ENCODE peak calls at places on chromosomes 12 and 14, in five cellular contexts. A, Q, Y, M and L are unnamed samples.

GRCh38 chr14:105376521-105377440 is 21.6 kb upstream of the TEX22 start:
- DNase-seq in Y (no peak), A (no peak), Q (no peak), M (no peak), L (no peak)

GRCh38 chr12:51218607-51219161 is 822 bp upstream of the POU6F1 start:
- DNase-seq in Y (peak; percentile 37), Q (no peak), M (no peak), A (peak; percentile 41), L (no peak)

GRCh38 chr12:78002878-78003277 is 172.2 kb downstream of the NAV3 start:
- DNase-seq in Q (no peak), M (peak; percentile 20), A (peak; percentile 75), Y (peak; percentile 6), L (no peak)

GRCh38 chr12:124915249-124916236 is 1.1 kb upstream of the UBC start:
- DNase-seq in A (peak; percentile 73), Y (peak; percentile 86), M (peak; percentile 79), Q (no peak), L (no peak)

GRCh38 chr12:51846911-51847829 is 1.3 kb downstream of the FIGNL2 start:
- DNase-seq in Y (no peak), M (peak; percentile 46), A (peak; percentile 45), Q (peak; percentile 63), L (no peak)

GRCh38 chr14:92323916-92324818 is 1.2 kb downstream of the SLC24A4 start:
- DNase-seq in M (no peak), Y (no peak), A (no peak), Q (peak; percentile 23), L (no peak)

GRCh38 chr12:126784328-126784921 is 1482.5 kb upstream of the TMEM132C start:
- DNase-seq in M (peak; percentile 74), A (peak; percentile 23), Y (peak; percentile 55), Q (peak; percentile 6), L (no peak)

GRCh38 chr14:61113561-61113960 is 132.5 kb downstream of the SLC38A6 start:
- DNase-seq in Q (no peak), A (no peak), Y (no peak), M (no peak), L (no peak)

GRCh38 chr12:108131657-108132126 is 2.6 kb downstream of the WSCD2 start:
- DNase-seq in Y (no peak), Q (no peak), M (no peak), A (peak; percentile 68), L (no peak)

GRCh38 chr12:128322341-128322740 is 55.4 kb downstream of the TMEM132C start:
- DNase-seq in A (peak; percentile 74), Y (no peak), Q (no peak), M (no peak), L (no peak)

GRCh38 chr14:54317396-54317795 is 79.4 kb upstream of the CDKN3 start:
- DNase-seq in A (no peak), M (no peak), Y (no peak), Q (no peak), L (no peak)

GRCh38 chr12:3281588-3282150 is 204.5 kb downstream of the TSPAN9 start:
- DNase-seq in M (no peak), A (no peak), Y (no peak), Q (no peak), L (no peak)

GRCh38 chr14:61736751-61737150 is 25.5 kb upstream of the SNAPC1 start:
- DNase-seq in Q (no peak), Y (no peak), M (peak; percentile 33), A (no peak), L (no peak)

GRCh38 chr14:101188571-101188915 is 285.0 kb upstream of the RTL1 start:
- DNase-seq in Q (no peak), A (no peak), Y (no peak), M (no peak), L (no peak)